ENCODE peak calls at places on chromosome 5, in four cellular contexts. X is prostate gland, Q is KBM-7, V is GM12865. A is an unnamed sample.

GRCh38 chr5:115770466-115770865 is 46.0 kb downstream of the CDO1 start:
- DNase-seq in X (no peak), Q (peak; percentile 14), V (peak; percentile 10), A (peak; percentile 10)

GRCh38 chr5:4553130-4553529 is 587.0 kb upstream of the ADAMTS16 start:
- DNase-seq in X (no peak), Q (peak; percentile 5), V (no peak), A (no peak)

GRCh38 chr5:78320461-78320860 is 26.0 kb upstream of the AP3B1 start:
- DNase-seq in X (no peak), Q (peak; percentile 32), V (peak; percentile 41), A (peak; percentile 46)

GRCh38 chr5:2750758-2751464 is 566 bp downstream of the IRX2 start:
- DNase-seq in X (no peak), Q (no peak), V (no peak), A (peak; percentile 47)

GRCh38 chr5:74035521-74035937 is 409.5 kb downstream of the ARHGEF28 start:
- DNase-seq in X (no peak), Q (peak; percentile 33), V (peak; percentile 83), A (peak; percentile 58)

GRCh38 chr5:132364319-132364718 is 5.2 kb upstream of the SLC22A5 start:
- DNase-seq in X (no peak), Q (no peak), V (no peak), A (peak; percentile 75)

GRCh38 chr5:157026789-157027424 is 32.0 kb downstream of the HAVCR1 start:
- DNase-seq in X (peak; percentile 43), Q (peak; percentile 5), V (peak; percentile 56), A (peak; percentile 14)

GRCh38 chr5:69217154-69217731 is 17.4 kb upstream of the CDK7 start:
- DNase-seq in X (no peak), Q (no peak), V (peak; percentile 30), A (peak; percentile 98)

GRCh38 chr5:33370135-33370472 is 70.7 kb upstream of the TARS1 start:
- DNase-seq in X (no peak), Q (peak; percentile 36), V (no peak), A (peak; percentile 26)

GRCh38 chr5:111887706-111888105 is 130.7 kb upstream of the NREP start:
- DNase-seq in X (no peak), Q (no peak), V (no peak), A (no peak)

GRCh38 chr5:40549611-40550010 is 130.1 kb upstream of the PTGER4 start:
- DNase-seq in X (no peak), Q (no peak), V (no peak), A (no peak)

GRCh38 chr5:133353741-133354140 is 258.6 kb downstream of the FSTL4 start:
- DNase-seq in X (no peak), Q (no peak), V (no peak), A (no peak)

GRCh38 chr5:122845253-122846050 is at the start of gene SNX24:
- DNase-seq in X (peak; percentile 71), Q (peak; percentile 70), V (peak; percentile 72), A (peak; percentile 94)

GRCh38 chr5:96079075-96079474 is 117.4 kb upstream of the ELL2 start:
- DNase-seq in X (no peak), Q (no peak), V (no peak), A (peak; percentile 74)

GRCh38 chr5:145629047-145629446 is 206.1 kb downstream of the PRELID2 start:
- DNase-seq in X (no peak), Q (no peak), V (no peak), A (no peak)

GRCh38 chr5:97600486-97600885 is 417.4 kb upstream of the RIOK2 start:
- DNase-seq in X (no peak), Q (no peak), V (no peak), A (no peak)

GRCh38 chr5:68021958-68022357 is 193.6 kb upstream of the PIK3R1 start:
- DNase-seq in X (no peak), Q (no peak), V (no peak), A (no peak)

GRCh38 chr5:146051678-146052077 is 53.7 kb downstream of the PLAC8L1 start:
- DNase-seq in X (no peak), Q (no peak), V (no peak), A (peak; percentile 43)

GRCh38 chr5:152464048-152464447 is 59.0 kb upstream of the NMUR2 start:
- DNase-seq in X (no peak), Q (no peak), V (no peak), A (no peak)

GRCh38 chr5:56814361-56814962 is 887 bp upstream of the MAP3K1 start:
- DNase-seq in X (peak; percentile 40), Q (peak; percentile 68), V (no peak), A (peak; percentile 11)

GRCh38 chr5:115812372-115812771 is 4.1 kb downstream of the CDO1 start:
- DNase-seq in X (no peak), Q (no peak), V (no peak), A (no peak)

GRCh38 chr5:130063603-130064002 is 159.3 kb downstream of the CHSY3 start:
- DNase-seq in X (no peak), Q (no peak), V (no peak), A (no peak)

GRCh38 chr5:11622785-11623184 is 281.5 kb downstream of the CTNND2 start:
- DNase-seq in X (no peak), Q (no peak), V (no peak), A (no peak)

GRCh38 chr5:178205010-178205748 is 846 bp downstream of the HNRNPAB start:
- DNase-seq in X (peak; percentile 75), Q (peak; percentile 67), V (peak; percentile 89), A (peak; percentile 97)